ENCODE peak calls at places on chromosomes 16 and 17, in five cellular contexts. One of them, this sample, is unnamed.

GRCh38 chr17:6485646-6486412 is 41.6 kb downstream of the PIMREG start:
- DNase-seq in foreskin fibroblast: no peak
- DNase-seq in fibroblast of mammary gland: no peak
- DNase-seq in coronary artery: no peak
- DNase-seq in DND-41: no peak
- DNase-seq in this sample: no peak

GRCh38 chr16:4673387-4674046 is 19.8 kb upstream of the NUDT16L1 start:
- DNase-seq in foreskin fibroblast: no peak
- DNase-seq in fibroblast of mammary gland: no peak
- DNase-seq in coronary artery: no peak
- DNase-seq in DND-41: no peak
- DNase-seq in this sample: no peak

GRCh38 chr16:19382084-19382801 is 35.4 kb upstream of the TMC5 start:
- DNase-seq in foreskin fibroblast: no peak
- DNase-seq in fibroblast of mammary gland: no peak
- DNase-seq in coronary artery: no peak
- DNase-seq in DND-41: no peak
- DNase-seq in this sample: no peak

GRCh38 chr16:49635009-49635350 is 220.9 kb downstream of the ZNF423 start:
- DNase-seq in foreskin fibroblast: no peak
- DNase-seq in fibroblast of mammary gland: no peak
- DNase-seq in coronary artery: no peak
- DNase-seq in DND-41: peak
- DNase-seq in this sample: no peak

GRCh38 chr16:17828012-17828411 is 357.3 kb upstream of the XYLT1 start:
- DNase-seq in foreskin fibroblast: peak
- DNase-seq in fibroblast of mammary gland: peak
- DNase-seq in coronary artery: no peak
- DNase-seq in DND-41: no peak
- DNase-seq in this sample: no peak

GRCh38 chr17:42895185-42895555 is 5.4 kb upstream of the G6PC1 start:
- DNase-seq in foreskin fibroblast: peak
- DNase-seq in fibroblast of mammary gland: peak
- DNase-seq in coronary artery: peak
- DNase-seq in DND-41: no peak
- DNase-seq in this sample: no peak

GRCh38 chr16:87412371-87412995 is 20.3 kb downstream of the MAP1LC3B start:
- DNase-seq in foreskin fibroblast: no peak
- DNase-seq in fibroblast of mammary gland: no peak
- DNase-seq in coronary artery: no peak
- DNase-seq in DND-41: no peak
- DNase-seq in this sample: no peak

GRCh38 chr16:66924527-66925321 is 611 bp downstream of the RRAD start:
- DNase-seq in foreskin fibroblast: peak
- DNase-seq in fibroblast of mammary gland: no peak
- DNase-seq in coronary artery: no peak
- DNase-seq in DND-41: no peak
- DNase-seq in this sample: peak

GRCh38 chr17:50589112-50589712 is 28.7 kb downstream of the CACNA1G start:
- DNase-seq in foreskin fibroblast: peak
- DNase-seq in fibroblast of mammary gland: no peak
- DNase-seq in coronary artery: no peak
- DNase-seq in DND-41: no peak
- DNase-seq in this sample: no peak

GRCh38 chr16:2724816-2725348 is 4.9 kb upstream of the PRSS27 start:
- DNase-seq in foreskin fibroblast: no peak
- DNase-seq in fibroblast of mammary gland: no peak
- DNase-seq in coronary artery: no peak
- DNase-seq in DND-41: no peak
- DNase-seq in this sample: no peak

GRCh38 chr16:23670137-23670776 is 8.4 kb upstream of the PLK1 start:
- DNase-seq in foreskin fibroblast: peak
- DNase-seq in fibroblast of mammary gland: peak
- DNase-seq in coronary artery: no peak
- DNase-seq in DND-41: no peak
- DNase-seq in this sample: no peak

GRCh38 chr17:44969144-44969780 is 1.2 kb upstream of the C1QL1 start:
- DNase-seq in foreskin fibroblast: no peak
- DNase-seq in fibroblast of mammary gland: no peak
- DNase-seq in coronary artery: no peak
- DNase-seq in DND-41: no peak
- DNase-seq in this sample: no peak

GRCh38 chr17:44968225-44969143 is at the start of gene C1QL1:
- DNase-seq in foreskin fibroblast: peak
- DNase-seq in fibroblast of mammary gland: peak
- DNase-seq in coronary artery: peak
- DNase-seq in DND-41: peak
- DNase-seq in this sample: peak

GRCh38 chr17:44971776-44972483 is 3.8 kb upstream of the C1QL1 start:
- DNase-seq in foreskin fibroblast: peak
- DNase-seq in fibroblast of mammary gland: peak
- DNase-seq in coronary artery: no peak
- DNase-seq in DND-41: no peak
- DNase-seq in this sample: no peak

GRCh38 chr17:44967907-44968224 is 237 bp downstream of the C1QL1 start:
- DNase-seq in foreskin fibroblast: no peak
- DNase-seq in fibroblast of mammary gland: no peak
- DNase-seq in coronary artery: no peak
- DNase-seq in DND-41: no peak
- DNase-seq in this sample: no peak

DNA sequence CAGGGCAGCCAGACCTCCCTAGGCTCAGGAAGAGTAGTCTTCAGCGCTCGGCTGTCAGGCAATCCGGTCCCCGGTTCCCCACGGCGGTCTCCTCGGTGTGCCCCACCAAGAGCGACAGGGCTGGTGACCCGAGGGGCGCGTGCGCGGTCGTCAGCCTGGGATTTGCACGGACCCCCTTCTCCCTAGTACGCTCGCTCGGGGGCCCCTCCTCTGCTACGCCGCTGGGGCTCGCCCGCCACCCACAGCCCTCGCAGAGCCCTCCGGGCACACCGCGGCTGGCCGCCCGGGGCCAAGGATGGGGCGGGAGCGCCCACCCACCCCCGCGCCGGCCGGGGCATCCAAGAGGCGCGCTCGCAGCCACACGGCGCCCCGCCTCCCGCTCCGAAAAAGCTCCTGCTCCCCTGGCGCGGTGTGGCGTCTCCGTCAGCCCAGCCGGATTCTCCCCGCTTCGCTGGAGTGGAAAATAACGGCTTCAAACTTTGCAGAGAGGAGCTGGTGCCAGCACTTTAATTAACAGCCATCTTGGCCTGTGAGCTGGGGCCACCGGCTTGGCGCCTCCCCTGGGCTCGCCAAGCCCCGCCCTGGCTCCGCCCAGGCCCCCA is 2.1 kb upstream of the C1QL1 start:
- DNase-seq in foreskin fibroblast: peak
- DNase-seq in fibroblast of mammary gland: peak
- DNase-seq in coronary artery: no peak
- DNase-seq in DND-41: peak
- DNase-seq in this sample: no peak
- H3K4me3 ChIP-seq in foreskin fibroblast: peak
- H3K4me3 ChIP-seq in fibroblast of mammary gland: peak
- H3K4me3 ChIP-seq in coronary artery: peak
- H3K4me3 ChIP-seq in DND-41: no peak
- H3K4me3 ChIP-seq in this sample: peak

GRCh38 chr16:25064967-25065366 is 46.6 kb upstream of the LCMT1 start:
- DNase-seq in foreskin fibroblast: no peak
- DNase-seq in fibroblast of mammary gland: no peak
- DNase-seq in coronary artery: no peak
- DNase-seq in DND-41: no peak
- DNase-seq in this sample: no peak

GRCh38 chr16:25066426-25066746 is 45.2 kb upstream of the LCMT1 start:
- DNase-seq in foreskin fibroblast: no peak
- DNase-seq in fibroblast of mammary gland: no peak
- DNase-seq in coronary artery: no peak
- DNase-seq in DND-41: no peak
- DNase-seq in this sample: no peak

GRCh38 chr16:25063865-25064264 is 47.7 kb upstream of the LCMT1 start:
- DNase-seq in foreskin fibroblast: peak
- DNase-seq in fibroblast of mammary gland: peak
- DNase-seq in coronary artery: no peak
- DNase-seq in DND-41: no peak
- DNase-seq in this sample: no peak

GRCh38 chr16:25066747-25067631 is 44.6 kb upstream of the LCMT1 start:
- DNase-seq in foreskin fibroblast: peak
- DNase-seq in fibroblast of mammary gland: peak
- DNase-seq in coronary artery: peak
- DNase-seq in DND-41: no peak
- DNase-seq in this sample: peak

DNA sequence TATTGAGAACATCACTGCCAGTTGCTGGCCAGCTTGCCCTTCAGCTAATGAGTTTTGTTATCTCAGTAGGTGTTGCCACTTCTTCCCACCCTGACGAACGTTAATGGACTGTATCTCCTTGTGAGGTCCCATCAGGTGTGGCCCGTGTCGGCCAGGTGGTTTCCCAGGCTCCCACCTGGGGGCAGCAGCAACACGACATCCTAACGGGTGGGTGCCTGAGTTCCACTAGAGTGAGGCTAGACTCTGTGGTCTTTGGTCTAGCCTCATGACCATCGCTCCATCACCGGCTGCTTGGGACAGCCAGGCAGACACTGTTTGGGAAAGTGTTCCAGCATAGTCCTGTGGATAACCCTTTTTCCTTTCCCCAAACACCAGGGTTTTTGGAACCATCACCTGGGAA is 45.6 kb upstream of the LCMT1 start:
- DNase-seq in foreskin fibroblast: no peak
- DNase-seq in fibroblast of mammary gland: no peak
- DNase-seq in coronary artery: no peak
- DNase-seq in DND-41: no peak
- DNase-seq in this sample: no peak
- H3K4me3 ChIP-seq in foreskin fibroblast: no peak
- H3K4me3 ChIP-seq in fibroblast of mammary gland: no peak
- H3K4me3 ChIP-seq in coronary artery: no peak
- H3K4me3 ChIP-seq in DND-41: no peak
- H3K4me3 ChIP-seq in this sample: no peak

GRCh38 chr17:13209091-13209490 is 191.3 kb upstream of the ELAC2 start:
- DNase-seq in foreskin fibroblast: no peak
- DNase-seq in fibroblast of mammary gland: peak
- DNase-seq in coronary artery: no peak
- DNase-seq in DND-41: no peak
- DNase-seq in this sample: no peak

GRCh38 chr17:13202835-13203234 is 185.0 kb upstream of the ELAC2 start:
- DNase-seq in foreskin fibroblast: no peak
- DNase-seq in fibroblast of mammary gland: no peak
- DNase-seq in coronary artery: no peak
- DNase-seq in DND-41: no peak
- DNase-seq in this sample: no peak

GRCh38 chr17:13199425-13199824 is 181.6 kb upstream of the ELAC2 start:
- DNase-seq in foreskin fibroblast: no peak
- DNase-seq in fibroblast of mammary gland: no peak
- DNase-seq in coronary artery: no peak
- DNase-seq in DND-41: no peak
- DNase-seq in this sample: no peak

DNA sequence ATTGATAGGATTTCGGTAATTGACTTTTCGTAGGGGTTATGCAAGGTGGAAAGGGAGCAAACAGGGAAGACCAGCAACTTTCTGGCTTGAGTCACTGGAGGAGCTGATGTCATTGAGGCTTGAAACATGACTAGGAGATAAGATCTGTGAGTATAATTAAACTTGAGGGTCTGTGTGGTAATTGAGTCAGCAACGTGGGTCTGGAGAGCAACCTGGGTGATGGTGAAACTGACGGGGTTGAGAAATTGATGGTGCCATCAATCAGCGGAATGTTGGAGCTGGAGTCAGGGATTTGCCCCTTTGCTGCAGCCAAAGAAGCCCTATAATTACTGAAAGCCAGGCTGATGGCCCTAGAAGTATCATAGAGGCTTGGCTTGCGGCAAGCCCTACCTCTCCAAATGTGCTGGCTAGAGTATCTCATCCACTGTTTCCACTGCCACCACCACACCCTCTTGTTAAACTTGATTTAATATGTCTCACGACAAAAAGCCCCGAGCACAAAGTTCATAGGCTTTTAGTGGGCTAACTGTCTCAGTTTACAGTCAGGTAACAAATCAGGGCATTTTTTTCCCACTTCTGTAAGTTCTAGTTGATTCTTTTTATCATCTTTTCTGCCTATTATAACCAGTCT is 186.9 kb upstream of the ELAC2 start:
- DNase-seq in foreskin fibroblast: no peak
- DNase-seq in fibroblast of mammary gland: no peak
- DNase-seq in coronary artery: no peak
- DNase-seq in DND-41: no peak
- DNase-seq in this sample: no peak
- H3K4me3 ChIP-seq in foreskin fibroblast: no peak
- H3K4me3 ChIP-seq in fibroblast of mammary gland: no peak
- H3K4me3 ChIP-seq in coronary artery: no peak
- H3K4me3 ChIP-seq in DND-41: no peak
- H3K4me3 ChIP-seq in this sample: no peak

GRCh38 chr17:1413281-1413791 is 13.3 kb upstream of the YWHAE start:
- DNase-seq in foreskin fibroblast: peak
- DNase-seq in fibroblast of mammary gland: peak
- DNase-seq in coronary artery: peak
- DNase-seq in DND-41: no peak
- DNase-seq in this sample: no peak

GRCh38 chr17:1414634-1415033 is 14.6 kb upstream of the YWHAE start:
- DNase-seq in foreskin fibroblast: no peak
- DNase-seq in fibroblast of mammary gland: no peak
- DNase-seq in coronary artery: no peak
- DNase-seq in DND-41: no peak
- DNase-seq in this sample: no peak

GRCh38 chr17:1414001-1414574 is 14.1 kb upstream of the YWHAE start:
- DNase-seq in foreskin fibroblast: no peak
- DNase-seq in fibroblast of mammary gland: no peak
- DNase-seq in coronary artery: no peak
- DNase-seq in DND-41: no peak
- DNase-seq in this sample: no peak

GRCh38 chr17:1416414-1416813 is 16.4 kb upstream of the YWHAE start:
- DNase-seq in foreskin fibroblast: no peak
- DNase-seq in fibroblast of mammary gland: no peak
- DNase-seq in coronary artery: no peak
- DNase-seq in DND-41: no peak
- DNase-seq in this sample: no peak

DNA sequence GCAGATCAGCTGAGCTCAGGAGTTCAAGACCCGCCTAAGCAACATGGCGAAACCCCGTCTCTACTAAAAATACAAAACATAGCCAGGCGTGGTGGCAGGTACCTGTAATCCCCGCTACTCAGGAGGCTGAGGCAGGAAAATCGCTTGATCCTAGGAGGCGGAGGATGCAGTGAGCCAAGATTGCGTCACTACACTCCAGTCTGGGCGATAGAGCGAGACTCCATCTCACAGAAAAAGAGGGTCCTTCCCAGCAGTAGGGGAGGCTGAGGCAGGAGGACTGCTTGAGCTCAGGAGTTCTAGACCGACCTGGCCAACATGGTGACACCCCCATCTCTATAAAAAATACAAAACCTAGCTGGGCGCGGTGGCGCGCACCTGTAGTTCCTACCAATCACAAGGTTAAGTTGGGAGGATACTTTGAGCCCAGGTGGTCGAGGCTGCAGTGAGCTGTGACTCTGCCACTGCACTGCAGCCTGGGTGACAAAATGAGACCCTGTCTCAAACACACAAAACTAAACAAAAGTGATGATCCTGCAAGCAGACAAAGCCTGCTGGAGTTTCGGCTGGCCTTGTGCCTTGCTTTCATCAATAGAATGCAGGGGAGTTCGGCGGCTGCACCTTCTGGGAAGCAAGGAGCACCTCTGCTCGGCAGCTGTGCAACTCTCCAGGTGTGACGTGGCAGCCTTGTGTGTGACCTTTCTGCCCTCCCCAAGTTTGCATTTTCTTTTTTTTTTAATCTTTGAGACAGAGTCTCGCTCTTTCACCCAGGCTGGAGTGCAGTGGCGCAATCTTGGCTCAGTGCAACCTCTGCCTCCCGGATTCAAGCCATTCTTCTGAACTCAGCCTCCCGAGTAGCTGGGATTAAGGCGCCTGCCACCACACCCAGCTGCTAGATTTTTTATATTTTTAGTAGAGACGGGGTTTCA is 12.4 kb upstream of the YWHAE start:
- DNase-seq in foreskin fibroblast: no peak
- DNase-seq in fibroblast of mammary gland: peak
- DNase-seq in coronary artery: no peak
- DNase-seq in DND-41: no peak
- DNase-seq in this sample: no peak
- H3K4me3 ChIP-seq in foreskin fibroblast: no peak
- H3K4me3 ChIP-seq in fibroblast of mammary gland: no peak
- H3K4me3 ChIP-seq in coronary artery: no peak
- H3K4me3 ChIP-seq in DND-41: no peak
- H3K4me3 ChIP-seq in this sample: no peak

This sample was measured in CD8-positive, alpha-beta memory T cell.